ENCODE peak calls at places on chromosomes 3 and 15, in nine cellular contexts. T is GM23338, X is ovary, A is astrocyte of the spinal cord, Q is body of pancreas, U is cardiac muscle cell, W is tibial nerve, O is HCT116, J is BJ. R is an unnamed sample.

GRCh38 chr3:134029734-134030381 is at the start of gene SLCO2A1:
- DNase-seq in Q (peak; percentile 29), X (peak; percentile 45), U (peak; percentile 43), W (no peak), O (no peak), T (peak; percentile 78), J (no peak), A (peak; percentile 24), R (no peak)

GRCh38 chr3:4416961-4417360 is 50.1 kb downstream of the SUMF1 start:
- DNase-seq in W (no peak), J (no peak), O (peak; percentile 6), A (peak; percentile 93), Q (no peak), X (no peak), U (peak; percentile 79), T (no peak), R (peak; percentile 89)

GRCh38 chr3:120470870-120471269 is 20.1 kb upstream of the FSTL1 start:
- DNase-seq in J (no peak), Q (no peak), O (no peak), A (peak; percentile 13), T (no peak), W (no peak), U (no peak), X (no peak), R (no peak)

GRCh38 chr3:189664311-189664710 is 33.1 kb downstream of the TP63 start:
- DNase-seq in X (no peak), Q (no peak), T (no peak), A (peak; percentile 94), W (no peak), O (no peak), U (peak; percentile 92), J (peak; percentile 86), R (peak; percentile 94)

GRCh38 chr3:64319391-64319790 is 94.1 kb upstream of the PRICKLE2 start:
- DNase-seq in O (no peak), U (no peak), T (peak; percentile 80), W (no peak), A (no peak), Q (no peak), X (no peak), J (no peak), R (peak; percentile 46)

GRCh38 chr15:40844543-40844981 is 714 bp downstream of the SPINT1 start:
- DNase-seq in X (no peak), W (no peak), U (no peak), O (no peak), J (no peak), A (no peak), T (peak; percentile 59), Q (peak; percentile 50), R (peak; percentile 14)

GRCh38 chr3:143671641-143672040 is 176.6 kb downstream of the SLC9A9 start:
- DNase-seq in Q (no peak), U (no peak), A (no peak), W (no peak), J (no peak), O (no peak), T (no peak), X (no peak), R (peak; percentile 19)

GRCh38 chr3:115062009-115062408 is 85.1 kb downstream of the ZBTB20 start:
- DNase-seq in T (no peak), A (no peak), O (no peak), J (no peak), W (no peak), Q (peak; percentile 51), X (no peak), U (no peak), R (no peak)

DNA sequence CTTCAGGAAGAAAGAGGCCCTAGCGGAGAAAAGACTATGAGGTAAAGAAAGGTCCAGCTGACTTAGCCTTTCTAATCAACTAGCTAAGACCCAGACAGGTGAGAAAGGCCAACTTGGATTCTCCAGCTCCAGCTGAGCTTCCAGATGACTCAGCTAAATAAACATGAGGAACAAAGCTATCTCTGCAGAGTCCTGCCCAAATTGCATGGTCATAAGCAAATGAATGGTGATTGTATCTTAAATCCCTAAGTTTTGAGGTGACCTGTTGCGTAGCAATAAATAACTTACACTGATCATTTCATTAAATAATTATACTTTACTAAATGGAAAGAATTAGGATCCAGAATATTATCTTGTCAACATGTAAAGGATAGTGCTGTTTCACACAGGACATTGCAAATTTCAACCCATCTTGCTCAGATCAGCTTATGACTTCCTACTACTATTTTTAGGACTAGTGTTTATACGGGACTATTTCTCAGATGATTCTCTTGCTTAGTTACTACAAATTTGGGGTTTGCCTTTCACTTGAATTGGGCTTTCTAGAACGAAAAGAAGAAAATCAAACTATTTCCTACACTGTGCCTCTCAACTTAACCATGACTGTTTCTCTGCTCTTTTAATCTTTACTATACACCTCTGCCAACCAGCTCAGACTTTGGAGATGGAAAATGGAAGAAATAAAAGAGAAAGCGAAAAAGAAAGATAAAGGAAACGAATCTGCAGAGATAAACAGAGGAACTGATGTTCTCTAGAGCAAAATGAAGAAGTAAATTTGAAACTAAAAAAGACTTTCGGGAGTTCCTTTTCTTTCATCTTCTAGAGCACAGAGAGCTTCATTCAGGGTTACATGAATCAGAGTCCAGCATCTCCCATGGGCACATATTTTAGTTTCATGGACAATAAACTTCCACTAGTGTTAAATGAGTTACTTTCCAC is 6.6 kb upstream of the ADGRG7 start:
- DNase-seq in A (peak; percentile 14), X (no peak), T (no peak), O (peak; percentile 12), J (no peak), U (peak; percentile 8), Q (no peak), W (no peak), R (peak; percentile 62)
- H3K4me3 ChIP-seq in A (no peak overlapping the region), X (no peak overlapping the region), T (no peak overlapping the region), O (no peak overlapping the region), J (no peak overlapping the region), U (no peak overlapping the region), Q (no peak overlapping the region), W (peak overlapping the region; percentile 16), R (no peak overlapping the region)

GRCh38 chr3:141938011-141938350 is 61.5 kb downstream of the ATP1B3 start:
- DNase-seq in O (no peak), U (no peak), X (no peak), J (no peak), Q (no peak), A (no peak), W (no peak), T (no peak), R (no peak)

GRCh38 chr3:141941093-141941492 is 64.7 kb downstream of the ATP1B3 start:
- DNase-seq in W (no peak), X (no peak), O (peak; percentile 15), Q (no peak), J (no peak), A (no peak), T (no peak), U (no peak), R (no peak)

GRCh38 chr3:141939759-141940158 is 63.3 kb downstream of the ATP1B3 start:
- DNase-seq in U (no peak), W (no peak), A (no peak), T (no peak), O (peak; percentile 33), Q (no peak), J (no peak), X (no peak), R (no peak)

GRCh38 chr3:141942006-141942405 is 65.6 kb downstream of the ATP1B3 start:
- DNase-seq in Q (no peak), U (no peak), J (no peak), T (no peak), X (no peak), O (no peak), W (no peak), A (no peak), R (no peak)

GRCh38 chr3:141940204-141940776 is 63.8 kb downstream of the ATP1B3 start:
- DNase-seq in O (peak; percentile 95), J (peak; percentile 48), T (peak; percentile 37), U (peak; percentile 59), X (no peak), A (peak; percentile 63), W (no peak), Q (peak; percentile 15), R (peak; percentile 28)
- TF ChIP-seq CTCF in O (no peak), J (no peak), T (no peak), U (no peak), X (no peak), A (no peak), W (no peak), Q (no peak), R (no peak)

DNA sequence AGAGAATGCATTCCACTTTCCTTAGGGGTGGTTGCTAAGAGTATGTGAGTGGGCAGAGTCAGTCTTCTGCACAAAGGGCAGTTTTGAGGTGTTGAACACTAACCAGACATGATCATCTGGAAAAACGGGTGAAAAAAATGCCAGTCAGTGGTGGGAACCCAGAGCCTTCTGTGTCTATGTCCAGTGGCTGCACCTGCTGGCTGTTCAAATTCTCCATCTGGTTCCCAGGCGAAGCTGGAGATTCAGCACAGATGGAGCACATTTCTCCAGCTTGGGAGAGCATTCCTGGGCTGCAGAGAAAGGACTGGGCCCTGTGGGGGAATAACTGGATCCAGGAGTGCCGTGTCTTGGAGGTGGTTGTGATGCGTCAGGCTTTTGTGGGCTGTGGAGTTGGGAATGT is 74.1 kb downstream of the TRAK1 start:
- DNase-seq in O (no peak), A (no peak), Q (no peak), W (no peak), J (no peak), T (no peak), U (no peak), X (no peak), R (no peak)
- H3K4me3 ChIP-seq in O (no peak overlapping the region), A (no peak overlapping the region), Q (no peak overlapping the region), W (no peak overlapping the region), J (no peak overlapping the region), T (no peak overlapping the region), U (no peak overlapping the region), X (no peak overlapping the region), R (no peak overlapping the region)

DNA sequence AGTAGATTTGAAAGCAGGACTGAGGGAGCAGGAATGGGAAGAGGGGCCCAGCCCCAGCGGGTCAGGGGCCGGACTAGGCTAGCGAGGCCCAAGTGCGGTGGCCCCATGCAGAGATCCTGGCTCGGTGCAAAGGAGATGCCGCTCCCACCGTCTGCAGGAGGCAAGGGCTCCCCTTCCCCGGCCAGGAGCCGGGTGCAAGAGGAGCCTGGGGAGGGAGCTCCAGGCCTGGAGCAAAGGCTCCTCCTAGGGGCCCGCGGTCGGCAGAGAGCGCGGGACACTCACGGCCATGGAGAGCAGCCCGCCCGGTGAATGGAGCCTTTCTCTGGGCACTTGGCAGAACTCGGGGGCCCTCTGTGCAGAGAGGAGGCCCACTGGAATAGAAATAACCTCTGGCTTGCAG is 43.2 kb upstream of the USP3 start:
- DNase-seq in O (no peak), W (no peak), X (no peak), Q (no peak), T (peak; percentile 80), J (no peak), A (peak; percentile 50), U (peak; percentile 31), R (no peak)
- TF ChIP-seq CTCF in O (no peak), W (peak; percentile 9), X (no peak), Q (no peak), T (peak; percentile 42), J (no peak), A (peak; percentile 54), U (peak; percentile 28), R (peak; percentile 46)

R was measured in choroid plexus epithelial cell.